ENCODE peak calls at places on chromosome 12, in six cellular contexts. F is IMR-90, X is H9, G is GM23338, Y is mammary epithelial cell, B is K562. K is an unnamed sample.

GRCh38 chr12:46526231-46526630 is 153.7 kb upstream of the SLC38A2 start:
- DNase-seq in F (no peak), X (no peak), G (no peak), Y (no peak), B (no peak), K (no peak)

GRCh38 chr12:58069268-58069967 is 128.1 kb downstream of the ATP23 start:
- DNase-seq in F (peak), X (no peak), G (no peak), Y (peak), B (no peak), K (no peak)

GRCh38 chr12:46824709-46825108 is 1.1 kb downstream of the SLC38A4 start:
- DNase-seq in F (no peak), X (no peak), G (no peak), Y (no peak), B (no peak), K (no peak)

GRCh38 chr12:108338915-108339657 is at the start of gene CMKLR1:
- DNase-seq in F (no peak), X (peak), G (peak), Y (no peak), B (peak), K (no peak)

GRCh38 chr12:15886372-15887042 is 4.3 kb downstream of the STRAP start:
- DNase-seq in F (no peak), X (no peak), G (no peak), Y (no peak), B (no peak), K (no peak)

GRCh38 chr12:87086118-87086891 is 830.1 kb upstream of the MGAT4C start:
- DNase-seq in F (peak), X (no peak), G (no peak), Y (peak), B (no peak), K (no peak)

GRCh38 chr12:8996682-8997405 is 7.5 kb downstream of the KLRG1 start:
- DNase-seq in F (peak), X (no peak), G (no peak), Y (peak), B (no peak), K (no peak)

GRCh38 chr12:110245278-110245868 is 35.7 kb upstream of the ATP2A2 start:
- DNase-seq in F (no peak), X (peak), G (peak), Y (no peak), B (no peak), K (no peak)

GRCh38 chr12:1318327-1319031 is 275.9 kb downstream of the FBXL14 start:
- DNase-seq in F (peak), X (peak), G (peak), Y (peak), B (no peak), K (no peak)

GRCh38 chr12:108562348-108563134 is at the start of gene ISCU:
- DNase-seq in F (peak), X (peak), G (peak), Y (peak), B (peak), K (peak)

GRCh38 chr12:132506328-132506727 is 16.4 kb downstream of the FBRSL1 start:
- DNase-seq in F (no peak), X (no peak), G (no peak), Y (no peak), B (no peak), K (no peak)
- H2AFZ ChIP-seq in F (peak), X (no peak), G (no peak), Y (no peak), B (no peak), K (no peak)

GRCh38 chr12:132186857-132187620 is 42.8 kb downstream of the NOC4L start:
- DNase-seq in F (no peak), X (no peak), G (no peak), Y (no peak), B (no peak), K (no peak)
- H2AFZ ChIP-seq in F (no peak), X (no peak), G (no peak), Y (no peak), B (no peak), K (no peak)

DNA sequence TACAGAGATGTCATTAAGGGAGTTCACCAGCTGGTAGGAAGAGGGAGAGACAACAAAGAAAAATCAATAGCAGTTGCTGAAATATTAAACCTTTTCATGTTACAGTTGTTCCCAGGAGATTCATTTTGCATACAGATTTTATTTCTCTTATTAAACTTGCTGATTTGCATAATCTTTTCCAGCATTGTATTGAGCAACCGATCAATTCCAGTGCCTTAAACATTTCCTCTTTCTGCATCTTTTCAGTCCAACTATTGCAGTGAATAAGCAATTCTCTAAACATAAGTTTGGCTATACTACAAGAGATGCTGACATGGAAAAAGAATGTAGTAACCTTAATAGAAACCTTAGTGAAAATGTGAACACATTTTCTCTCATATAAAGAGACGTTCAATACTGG is 270.4 kb downstream of the SLC6A15 start:
- DNase-seq in F (peak), X (no peak), G (no peak), Y (no peak), B (no peak), K (no peak)
- H2AFZ ChIP-seq in F (no peak), X (no peak), G (no peak), Y (no peak), B (no peak), K (no peak)

GRCh38 chr12:128969480-128970055 is 116.3 kb downstream of the GLT1D1 start:
- DNase-seq in F (no peak), X (peak), G (peak), Y (no peak), B (peak), K (no peak)
- H2AFZ ChIP-seq in F (no peak), X (no peak), G (no peak), Y (no peak), B (no peak), K (no peak)

GRCh38 chr12:70555081-70555480 is 82.1 kb downstream of the PTPRB start:
- DNase-seq in F (no peak), X (no peak), G (peak), Y (no peak), B (no peak), K (no peak)
- H2AFZ ChIP-seq in F (no peak), X (no peak), G (no peak), Y (no peak), B (no peak), K (no peak)

GRCh38 chr12:22683131-22683530 is 58.2 kb downstream of the ETNK1 start:
- DNase-seq in F (no peak), X (no peak), G (no peak), Y (no peak), B (no peak), K (no peak)

GRCh38 chr12:22678175-22678574 is 53.2 kb downstream of the ETNK1 start:
- DNase-seq in F (no peak), X (no peak), G (no peak), Y (no peak), B (no peak), K (no peak)

GRCh38 chr12:22684526-22685118 is 59.7 kb downstream of the ETNK1 start:
- DNase-seq in F (peak), X (no peak), G (peak), Y (peak), B (peak), K (no peak)

GRCh38 chr12:22684124-22684523 is 59.2 kb downstream of the ETNK1 start:
- DNase-seq in F (no peak), X (no peak), G (no peak), Y (no peak), B (no peak), K (no peak)

GRCh38 chr12:22682663-22683062 is 57.7 kb downstream of the ETNK1 start:
- DNase-seq in F (no peak), X (no peak), G (no peak), Y (no peak), B (no peak), K (no peak)
- H2AFZ ChIP-seq in F (no peak), X (no peak), G (no peak), Y (no peak), B (no peak), K (no peak)

GRCh38 chr12:49674318-49674985 is 32.8 kb downstream of the FMNL3 start:
- DNase-seq in F (peak), X (no peak), G (no peak), Y (peak), B (no peak), K (no peak)

GRCh38 chr12:49671051-49671765 is 36.0 kb downstream of the FMNL3 start:
- DNase-seq in F (no peak), X (no peak), G (no peak), Y (no peak), B (no peak), K (no peak)

GRCh38 chr12:49675137-49675536 is 32.1 kb downstream of the FMNL3 start:
- DNase-seq in F (no peak), X (no peak), G (peak), Y (no peak), B (no peak), K (no peak)

GRCh38 chr12:49672351-49673181 is 34.6 kb downstream of the FMNL3 start:
- DNase-seq in F (no peak), X (no peak), G (no peak), Y (no peak), B (no peak), K (no peak)

GRCh38 chr12:49673446-49674317 is 33.5 kb downstream of the FMNL3 start:
- DNase-seq in F (peak), X (peak), G (peak), Y (peak), B (peak), K (peak)
- H2AFZ ChIP-seq in F (peak), X (no peak), G (no peak), Y (peak), B (peak), K (no peak)

GRCh38 chr12:92290881-92291280 is 145.2 kb upstream of the BTG1 start:
- DNase-seq in F (peak), X (no peak), G (no peak), Y (peak), B (no peak), K (no peak)
- H2AFZ ChIP-seq in F (no peak), X (no peak), G (no peak), Y (no peak), B (no peak), K (no peak)